ENCODE peak calls at places on chromosome 12, in seven cellular contexts. E is H1, I is SK-N-SH, H is GM12878, K is HepG2, G is GM12892, M is K562. W is an unnamed sample.

GRCh38 chr12:32448581-32448980 is 49.2 kb downstream of the FGD4 start:
- DNase-seq in E (no peak), I (no peak), H (no peak), K (no peak), G (no peak), M (peak; percentile 14), W (no peak)

GRCh38 chr12:30696103-30696408 is 387 bp upstream of the IPO8 start:
- DNase-seq in E (no peak), I (no peak), H (no peak), K (no peak), G (no peak), M (no peak), W (no peak)

GRCh38 chr12:8697120-8697475 is 693 bp upstream of the RIMKLB start:
- DNase-seq in E (no peak), I (no peak), H (no peak), K (no peak), G (no peak), M (peak; percentile 50), W (no peak)

GRCh38 chr12:28222081-28222700 is 31.9 kb downstream of the CCDC91 start:
- DNase-seq in E (no peak), I (no peak), H (no peak), K (no peak), G (no peak), M (no peak), W (no peak)

GRCh38 chr12:4006743-4007142 is 133.5 kb upstream of the PARP11 start:
- DNase-seq in E (no peak), I (no peak), H (no peak), K (no peak), G (no peak), M (no peak), W (no peak)

GRCh38 chr12:75953312-75953906 is 78.2 kb downstream of the PHLDA1 start:
- DNase-seq in E (no peak), I (no peak), H (no peak), K (no peak), G (no peak), M (no peak), W (no peak)

GRCh38 chr12:121812320-121812871 is 8.6 kb downstream of the SETD1B start:
- DNase-seq in E (no peak), I (peak; percentile 95), H (no peak), K (no peak), G (peak; percentile 67), M (peak; percentile 79), W (no peak)

GRCh38 chr12:110466791-110467190 is 1.3 kb downstream of the GPN3 start:
- DNase-seq in E (no peak), I (no peak), H (no peak), K (no peak), G (no peak), M (no peak), W (no peak)

GRCh38 chr12:7131502-7131866 is 1.3 kb downstream of the CLSTN3 start:
- DNase-seq in E (no peak), I (peak; percentile 32), H (no peak), K (no peak), G (no peak), M (no peak), W (no peak)

GRCh38 chr12:107493135-107493494 is 192.5 kb upstream of the PWP1 start:
- DNase-seq in E (no peak), I (no peak), H (no peak), K (no peak), G (no peak), M (no peak), W (no peak)

GRCh38 chr12:22130671-22131070 is 84.7 kb downstream of the CMAS start:
- DNase-seq in E (no peak), I (no peak), H (no peak), K (no peak), G (no peak), M (peak; percentile 6), W (no peak)

GRCh38 chr12:94561943-94562411 is 88.4 kb downstream of the TMCC3 start:
- DNase-seq in E (no peak), I (peak; percentile 83), H (peak; percentile 74), K (no peak), G (peak; percentile 34), M (no peak), W (no peak)

GRCh38 chr12:47547077-47547476 is 158.8 kb downstream of the RPAP3 start:
- DNase-seq in E (no peak), I (no peak), H (no peak), K (no peak), G (no peak), M (peak; percentile 19), W (no peak)

GRCh38 chr12:56593909-56594621 is 36.1 kb downstream of the BAZ2A start:
- DNase-seq in E (peak; percentile 61), I (peak; percentile 76), H (no peak), K (peak; percentile 35), G (peak; percentile 43), M (peak; percentile 72), W (peak; percentile 55)

GRCh38 chr12:5874514-5874913 is 70.5 kb downstream of the ANO2 start:
- DNase-seq in E (no peak), I (no peak), H (no peak), K (no peak), G (no peak), M (no peak), W (no peak)

GRCh38 chr12:5873341-5873919 is 71.6 kb downstream of the ANO2 start:
- DNase-seq in E (no peak), I (no peak), H (no peak), K (no peak), G (no peak), M (no peak), W (no peak)

GRCh38 chr12:5870183-5870582 is 74.9 kb downstream of the ANO2 start:
- DNase-seq in E (no peak), I (no peak), H (no peak), K (no peak), G (no peak), M (no peak), W (no peak)

GRCh38 chr12:5871741-5872140 is 73.3 kb downstream of the ANO2 start:
- DNase-seq in E (no peak), I (no peak), H (no peak), K (no peak), G (no peak), M (no peak), W (no peak)

DNA sequence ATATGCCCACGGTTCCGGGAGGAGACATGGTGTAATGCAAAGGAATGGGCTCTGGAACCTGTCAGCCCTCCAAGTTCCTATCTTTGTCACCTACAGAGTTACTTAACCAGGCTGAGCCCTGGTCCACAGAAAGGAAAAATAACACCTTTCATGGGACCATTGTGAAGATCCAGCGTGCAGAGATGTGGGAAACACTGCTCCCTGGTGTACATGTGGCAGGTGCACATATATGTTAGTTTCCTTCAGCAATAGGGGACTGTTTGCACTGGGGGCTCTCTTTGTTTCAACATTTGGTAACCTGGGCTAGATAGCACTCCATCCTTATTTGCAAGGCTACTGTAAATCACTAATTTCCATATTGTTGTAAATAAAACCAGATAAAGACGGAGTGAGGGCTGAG is 72.3 kb downstream of the ANO2 start:
- DNase-seq in E (no peak), I (no peak), H (no peak), K (peak; percentile 12), G (no peak), M (peak; percentile 1), W (no peak)
- TF ChIP-seq TAF1 in E (no peak), I (no peak), H (no peak), K (no peak), G (no peak), M (no peak), W (no peak)

DNA sequence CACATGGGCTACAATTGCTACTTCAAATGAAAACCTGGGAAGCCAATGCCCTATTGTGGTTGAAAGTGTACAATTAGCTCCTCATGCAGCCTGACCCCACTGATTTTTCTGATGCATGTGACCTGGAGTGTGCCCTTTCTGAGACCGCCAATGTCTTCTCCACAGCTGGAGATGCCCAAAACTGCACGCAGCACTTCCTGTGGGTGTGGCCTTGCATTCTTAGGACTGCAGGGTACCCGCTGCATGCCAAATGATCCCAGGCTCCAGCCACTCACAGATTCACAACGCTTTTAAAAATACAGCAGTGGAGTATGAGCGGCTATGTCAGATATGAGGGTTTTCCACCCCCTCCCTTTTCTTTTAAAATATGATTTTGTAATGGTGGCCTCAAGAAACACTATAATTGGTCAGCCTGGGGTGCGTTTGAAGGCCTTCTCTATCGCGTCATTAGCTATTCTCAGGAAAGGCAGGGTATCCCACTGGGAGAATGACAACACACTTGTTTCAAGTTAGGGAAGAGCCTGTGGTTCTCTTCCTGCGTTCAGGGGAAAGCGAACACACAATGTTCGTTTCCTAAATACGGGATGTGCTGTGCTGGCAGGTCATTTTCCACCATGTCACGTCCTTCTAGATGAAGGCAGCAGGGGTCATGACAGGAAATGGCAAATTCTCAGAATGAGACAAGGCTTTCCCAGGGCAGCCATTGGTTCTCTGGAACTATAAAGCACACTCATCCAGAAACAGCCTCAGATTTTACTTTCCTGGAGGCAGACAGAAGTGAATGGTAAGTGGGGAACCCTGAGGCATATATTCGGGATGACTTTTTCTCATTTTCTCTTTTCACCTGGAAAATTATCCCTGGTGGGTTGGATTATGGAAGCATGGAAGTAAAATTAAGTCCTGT is at the start of gene APOLD1:
- DNase-seq in E (no peak), I (no peak), H (no peak), K (no peak), G (no peak), M (no peak), W (no peak)
- TF ChIP-seq POLR2AphosphoS5 in E (no peak), I (no peak), H (no peak), K (no peak), G (no peak), M (no peak), W (no peak)

GRCh38 chr12:58765653-58766554 is 154.4 kb downstream of the LRIG3 start:
- DNase-seq in E (no peak), I (no peak), H (no peak), K (peak; percentile 96), G (no peak), M (no peak), W (no peak)
- TF ChIP-seq TAF1 in E (no peak), I (no peak), H (no peak), K (no peak), G (no peak), M (no peak), W (no peak)

GRCh38 chr12:102116392-102116791 is 3.5 kb downstream of the NUP37 start:
- DNase-seq in E (no peak), I (no peak), H (no peak), K (no peak), G (no peak), M (no peak), W (no peak)

GRCh38 chr12:102119674-102120563 is at the start of the genes NUP37 and PARPBP:
- DNase-seq in E (peak; percentile 76), I (peak; percentile 91), H (peak; percentile 68), K (peak; percentile 84), G (peak; percentile 75), M (peak; percentile 95), W (peak; percentile 66)

GRCh38 chr12:102120564-102120873 is 536 bp downstream of the PARPBP start:
- DNase-seq in E (no peak), I (peak; percentile 5), H (no peak), K (peak; percentile 0), G (no peak), M (no peak), W (no peak)

GRCh38 chr12:102118874-102119273 is 1.0 kb downstream of the NUP37 start:
- DNase-seq in E (no peak), I (no peak), H (no peak), K (no peak), G (no peak), M (no peak), W (no peak)

DNA sequence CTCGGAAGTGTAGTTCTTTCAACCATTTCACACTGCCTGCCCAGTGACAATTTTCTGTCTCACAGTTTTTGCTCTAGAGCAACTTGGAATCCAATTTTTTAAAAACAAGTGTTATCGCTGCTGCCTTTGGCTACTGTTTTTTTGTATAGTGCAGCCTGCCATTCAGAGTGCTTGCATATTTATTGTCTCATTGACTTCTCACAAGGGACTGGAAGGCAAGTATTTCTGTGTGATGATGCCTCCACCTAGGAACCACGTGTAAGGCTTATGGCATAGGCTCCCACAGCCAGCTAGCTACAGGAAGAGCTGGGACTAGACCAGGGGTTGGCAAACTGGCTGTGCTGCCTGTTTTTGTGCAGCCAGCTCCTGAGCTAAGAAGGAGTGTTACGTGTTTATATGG is 903 bp downstream of the PARPBP start:
- DNase-seq in E (no peak), I (peak; percentile 22), H (no peak), K (peak; percentile 29), G (no peak), M (peak; percentile 46), W (no peak)
- TF ChIP-seq POLR2AphosphoS5 in E (no peak), I (no peak), H (no peak), K (no peak), G (no peak), M (no peak), W (no peak)

W was measured in GM12891.